ENCODE peak calls at places on chromosomes 11 and 22, in ten cellular contexts. One of them, this sample, is unnamed.

GRCh38 chr22:33756508-33756949 is 163.7 kb downstream of the LARGE1 start:
- DNase-seq in lung: no peak
- DNase-seq in fibroblast of lung: no peak
- DNase-seq in left ventricle myocardium inferior: no peak
- DNase-seq in MCF 10A: no peak
- DNase-seq in cardiac fibroblast: no peak
- DNase-seq in stomach: no peak
- DNase-seq in RWPE1: no peak
- DNase-seq in fibroblast of mammary gland: no peak
- DNase-seq in uterus: no peak
- DNase-seq in this sample: no peak

GRCh38 chr22:17845340-17845739 is 71.1 kb upstream of the BID start:
- DNase-seq in RWPE1: peak
- DNase-seq in MCF 10A: no peak
- DNase-seq in uterus: peak
- DNase-seq in fibroblast of lung: no peak
- DNase-seq in left ventricle myocardium inferior: no peak
- DNase-seq in fibroblast of mammary gland: no peak
- DNase-seq in lung: no peak
- DNase-seq in cardiac fibroblast: no peak
- DNase-seq in stomach: no peak
- DNase-seq in this sample: no peak

GRCh38 chr11:56841210-56841810 is 92.8 kb upstream of the OR9G4 start:
- DNase-seq in stomach: peak
- DNase-seq in lung: peak
- DNase-seq in fibroblast of mammary gland: peak
- DNase-seq in cardiac fibroblast: peak
- DNase-seq in uterus: peak
- DNase-seq in left ventricle myocardium inferior: no peak
- DNase-seq in fibroblast of lung: peak
- DNase-seq in MCF 10A: peak
- DNase-seq in RWPE1: peak
- DNase-seq in this sample: peak

GRCh38 chr11:76238551-76238950 is 32.2 kb upstream of the WNT11 start:
- DNase-seq in RWPE1: no peak
- DNase-seq in cardiac fibroblast: no peak
- DNase-seq in stomach: no peak
- DNase-seq in fibroblast of lung: no peak
- DNase-seq in left ventricle myocardium inferior: no peak
- DNase-seq in fibroblast of mammary gland: no peak
- DNase-seq in uterus: no peak
- DNase-seq in MCF 10A: no peak
- DNase-seq in lung: no peak
- DNase-seq in this sample: no peak

GRCh38 chr11:15837901-15838489 is 518.4 kb downstream of the SOX6 start:
- DNase-seq in fibroblast of lung: no peak
- DNase-seq in MCF 10A: no peak
- DNase-seq in uterus: no peak
- DNase-seq in stomach: no peak
- DNase-seq in RWPE1: no peak
- DNase-seq in cardiac fibroblast: no peak
- DNase-seq in fibroblast of mammary gland: no peak
- DNase-seq in lung: peak
- DNase-seq in left ventricle myocardium inferior: no peak
- DNase-seq in this sample: no peak

GRCh38 chr11:71489311-71490043 is 36.5 kb downstream of the NADSYN1 start:
- DNase-seq in fibroblast of mammary gland: peak
- DNase-seq in fibroblast of lung: peak
- DNase-seq in cardiac fibroblast: peak
- DNase-seq in stomach: peak
- DNase-seq in MCF 10A: peak
- DNase-seq in lung: no peak
- DNase-seq in left ventricle myocardium inferior: no peak
- DNase-seq in uterus: no peak
- DNase-seq in RWPE1: peak
- DNase-seq in this sample: no peak

GRCh38 chr22:23075525-23076216 is 5.4 kb downstream of the GNAZ start:
- DNase-seq in uterus: no peak
- DNase-seq in MCF 10A: no peak
- DNase-seq in left ventricle myocardium inferior: no peak
- DNase-seq in lung: no peak
- DNase-seq in cardiac fibroblast: no peak
- DNase-seq in stomach: peak
- DNase-seq in fibroblast of mammary gland: no peak
- DNase-seq in fibroblast of lung: no peak
- DNase-seq in RWPE1: no peak
- DNase-seq in this sample: no peak

GRCh38 chr11:43931717-43932039 is 10.8 kb upstream of the C11orf96 start:
- DNase-seq in left ventricle myocardium inferior: no peak
- DNase-seq in stomach: no peak
- DNase-seq in cardiac fibroblast: no peak
- DNase-seq in fibroblast of mammary gland: no peak
- DNase-seq in RWPE1: no peak
- DNase-seq in fibroblast of lung: no peak
- DNase-seq in MCF 10A: no peak
- DNase-seq in lung: no peak
- DNase-seq in uterus: no peak
- DNase-seq in this sample: no peak

GRCh38 chr22:34160117-34160758 is 240.0 kb upstream of the LARGE1 start:
- DNase-seq in stomach: no peak
- DNase-seq in uterus: no peak
- DNase-seq in fibroblast of mammary gland: no peak
- DNase-seq in fibroblast of lung: no peak
- DNase-seq in left ventricle myocardium inferior: no peak
- DNase-seq in RWPE1: no peak
- DNase-seq in cardiac fibroblast: no peak
- DNase-seq in lung: no peak
- DNase-seq in MCF 10A: no peak
- DNase-seq in this sample: no peak

GRCh38 chr11:115488945-115489344 is 15.3 kb downstream of the CADM1 start:
- DNase-seq in MCF 10A: no peak
- DNase-seq in uterus: no peak
- DNase-seq in RWPE1: no peak
- DNase-seq in fibroblast of lung: peak
- DNase-seq in lung: no peak
- DNase-seq in left ventricle myocardium inferior: no peak
- DNase-seq in fibroblast of mammary gland: no peak
- DNase-seq in stomach: no peak
- DNase-seq in cardiac fibroblast: no peak
- DNase-seq in this sample: no peak

DNA sequence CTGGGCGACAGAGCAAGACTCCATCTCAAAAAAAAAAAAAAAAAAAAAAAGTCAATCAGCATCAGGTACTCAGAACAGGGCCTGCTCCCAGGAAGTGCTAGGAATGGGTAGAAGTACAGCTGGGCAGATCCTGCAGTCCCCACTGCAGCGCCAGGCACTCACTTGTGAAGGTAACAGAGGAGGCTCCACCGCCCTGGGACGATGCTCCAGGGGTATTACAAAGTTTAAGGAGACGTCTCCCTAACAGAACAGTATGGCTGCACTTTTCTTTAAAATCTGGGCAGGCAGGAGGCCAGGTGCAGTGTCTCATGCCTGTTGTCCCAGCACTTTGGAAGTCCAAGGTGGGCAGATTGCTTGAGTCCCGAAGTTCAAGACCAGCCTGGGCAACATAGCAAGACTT is 1449.0 kb downstream of the BRD1 start:
- DNase-seq in cardiac fibroblast: no peak
- DNase-seq in stomach: peak
- DNase-seq in uterus: no peak
- DNase-seq in fibroblast of lung: no peak
- DNase-seq in left ventricle myocardium inferior: no peak
- DNase-seq in RWPE1: no peak
- DNase-seq in fibroblast of mammary gland: no peak
- DNase-seq in MCF 10A: no peak
- DNase-seq in lung: no peak
- DNase-seq in this sample: no peak
- TF ChIP-seq CTCF in cardiac fibroblast: no peak
- TF ChIP-seq CTCF in stomach: no peak
- TF ChIP-seq CTCF in uterus: no peak
- TF ChIP-seq CTCF in fibroblast of lung: no peak
- TF ChIP-seq CTCF in left ventricle myocardium inferior: no peak
- TF ChIP-seq CTCF in RWPE1: no peak
- TF ChIP-seq CTCF in fibroblast of mammary gland: no peak
- TF ChIP-seq CTCF in MCF 10A: no peak
- TF ChIP-seq CTCF in lung: no peak
- TF ChIP-seq CTCF in this sample: no peak

DNA sequence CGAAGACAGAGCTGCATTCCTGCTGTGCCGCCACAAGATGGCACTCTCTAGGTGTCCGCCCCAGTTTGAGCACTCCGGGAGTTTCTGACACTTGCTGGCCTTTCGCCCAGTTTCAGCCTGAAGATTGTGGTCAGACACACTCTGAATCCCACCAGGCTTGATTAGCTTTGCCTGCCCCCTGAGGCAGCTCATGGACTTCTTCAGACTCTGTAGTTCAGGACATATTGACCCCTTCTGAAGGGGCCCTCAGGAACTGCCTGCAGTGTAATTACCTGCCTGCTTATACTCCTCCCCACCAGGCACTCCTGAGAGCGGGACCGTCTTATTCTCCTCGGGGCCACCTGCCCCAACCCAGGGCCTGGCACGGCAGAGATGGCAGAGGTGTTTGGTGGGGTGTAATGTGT is 46.2 kb downstream of the EIF3F start:
- DNase-seq in uterus: peak
- DNase-seq in fibroblast of lung: peak
- DNase-seq in stomach: peak
- DNase-seq in RWPE1: peak
- DNase-seq in cardiac fibroblast: peak
- DNase-seq in fibroblast of mammary gland: peak
- DNase-seq in lung: peak
- DNase-seq in MCF 10A: peak
- DNase-seq in left ventricle myocardium inferior: peak
- DNase-seq in this sample: peak
- TF ChIP-seq CTCF in uterus: peak
- TF ChIP-seq CTCF in fibroblast of lung: peak
- TF ChIP-seq CTCF in stomach: peak
- TF ChIP-seq CTCF in RWPE1: peak
- TF ChIP-seq CTCF in cardiac fibroblast: peak
- TF ChIP-seq CTCF in fibroblast of mammary gland: peak
- TF ChIP-seq CTCF in lung: peak
- TF ChIP-seq CTCF in MCF 10A: peak
- TF ChIP-seq CTCF in left ventricle myocardium inferior: peak
- TF ChIP-seq CTCF in this sample: peak

DNA sequence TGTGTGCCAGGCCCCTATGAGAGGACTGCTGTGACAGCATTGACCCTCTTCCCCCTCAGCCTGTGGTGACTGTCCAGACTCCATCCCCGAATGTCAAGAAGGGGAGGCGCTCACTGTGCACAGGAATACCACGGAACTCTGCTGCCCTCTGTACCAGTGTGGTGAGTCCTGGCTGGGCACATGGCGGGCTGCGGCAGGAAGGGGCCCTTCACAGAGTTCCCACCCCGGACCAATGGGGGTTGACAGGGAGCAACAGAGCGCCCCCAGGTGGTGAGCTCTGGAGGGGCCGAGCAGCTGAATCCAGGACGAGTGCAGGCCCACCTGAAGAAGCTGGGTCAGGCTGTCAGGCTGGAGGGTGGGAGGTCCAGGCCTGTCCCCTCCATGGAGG is 83.8 kb upstream of the MYOD1 start:
- DNase-seq in RWPE1: no peak
- DNase-seq in fibroblast of mammary gland: no peak
- DNase-seq in lung: no peak
- DNase-seq in cardiac fibroblast: no peak
- DNase-seq in fibroblast of lung: no peak
- DNase-seq in MCF 10A: no peak
- DNase-seq in stomach: no peak
- DNase-seq in uterus: no peak
- DNase-seq in left ventricle myocardium inferior: no peak
- DNase-seq in this sample: no peak
- TF ChIP-seq CTCF in RWPE1: no peak
- TF ChIP-seq CTCF in fibroblast of mammary gland: no peak
- TF ChIP-seq CTCF in lung: no peak
- TF ChIP-seq CTCF in cardiac fibroblast: no peak
- TF ChIP-seq CTCF in fibroblast of lung: no peak
- TF ChIP-seq CTCF in MCF 10A: no peak
- TF ChIP-seq CTCF in stomach: no peak
- TF ChIP-seq CTCF in uterus: no peak
- TF ChIP-seq CTCF in left ventricle myocardium inferior: no peak
- TF ChIP-seq CTCF in this sample: no peak

GRCh38 chr22:39530692-39531331 is 1.7 kb downstream of the RPS19BP1 start:
- DNase-seq in fibroblast of mammary gland: peak
- DNase-seq in left ventricle myocardium inferior: no peak
- DNase-seq in RWPE1: peak
- DNase-seq in MCF 10A: peak
- DNase-seq in cardiac fibroblast: peak
- DNase-seq in uterus: no peak
- DNase-seq in lung: no peak
- DNase-seq in stomach: no peak
- DNase-seq in fibroblast of lung: peak
- DNase-seq in this sample: no peak
- TF ChIP-seq CTCF in fibroblast of mammary gland: peak
- TF ChIP-seq CTCF in left ventricle myocardium inferior: peak
- TF ChIP-seq CTCF in RWPE1: peak
- TF ChIP-seq CTCF in MCF 10A: peak
- TF ChIP-seq CTCF in cardiac fibroblast: peak
- TF ChIP-seq CTCF in uterus: no peak
- TF ChIP-seq CTCF in lung: no peak
- TF ChIP-seq CTCF in stomach: peak
- TF ChIP-seq CTCF in fibroblast of lung: peak
- TF ChIP-seq CTCF in this sample: peak

GRCh38 chr11:65569973-65570918 is at the start of gene ZNRD2:
- DNase-seq in cardiac fibroblast: peak
- DNase-seq in stomach: peak
- DNase-seq in left ventricle myocardium inferior: peak
- DNase-seq in uterus: peak
- DNase-seq in MCF 10A: peak
- DNase-seq in lung: peak
- DNase-seq in RWPE1: peak
- DNase-seq in fibroblast of lung: peak
- DNase-seq in fibroblast of mammary gland: peak
- DNase-seq in this sample: peak
- TF ChIP-seq CTCF in cardiac fibroblast: peak
- TF ChIP-seq CTCF in stomach: peak
- TF ChIP-seq CTCF in left ventricle myocardium inferior: peak
- TF ChIP-seq CTCF in uterus: peak
- TF ChIP-seq CTCF in MCF 10A: peak
- TF ChIP-seq CTCF in lung: no peak
- TF ChIP-seq CTCF in RWPE1: peak
- TF ChIP-seq CTCF in fibroblast of lung: peak
- TF ChIP-seq CTCF in fibroblast of mammary gland: peak
- TF ChIP-seq CTCF in this sample: peak

This sample was measured in AG09319.